ENCODE peak calls at places on chromosomes 6 and 20, in nine cellular contexts. O, S, R, W, E, L, U, Y and M are unnamed samples. For H3K9me3, the result is how much of the 10 kb centered on the place peaks cover.

GRCh38 chr20:17916365-17916996 is 52.1 kb downstream of the SNX5 start:
- DNase-seq in Y (no peak), O (no peak), R (no peak), S (peak), U (no peak), W (no peak), L (no peak), E (no peak), M (no peak)

GRCh38 chr6:95352064-95352463 is 225.3 kb upstream of the MANEA start:
- DNase-seq in S (no peak), O (no peak), E (no peak), U (no peak), R (no peak), W (no peak), L (no peak), Y (no peak), M (no peak)

GRCh38 chr6:116238083-116238482 is 15.8 kb downstream of the TSPYL4 start:
- DNase-seq in O (no peak), U (no peak), Y (no peak), W (no peak), L (no peak), S (no peak), R (no peak), E (no peak), M (no peak)

GRCh38 chr20:63090052-63090451 is 83.3 kb upstream of the BHLHE23 start:
- DNase-seq in S (peak), O (no peak), Y (no peak), E (no peak), U (no peak), L (no peak), R (no peak), W (peak), M (no peak)

GRCh38 chr6:116859264-116859663 is 17.8 kb upstream of the RFX6 start:
- DNase-seq in L (no peak), Y (no peak), S (no peak), O (no peak), W (no peak), U (no peak), E (no peak), R (no peak), M (no peak)

GRCh38 chr6:139572001-139572400 is 197.6 kb upstream of the CITED2 start:
- DNase-seq in Y (no peak), E (no peak), O (no peak), L (no peak), U (no peak), S (no peak), W (no peak), R (no peak), M (no peak)

GRCh38 chr6:25670793-25671513 is 18.9 kb downstream of the SCGN start:
- DNase-seq in Y (no peak), W (no peak), E (no peak), R (no peak), O (no peak), L (no peak), S (no peak), U (no peak), M (no peak)

GRCh38 chr6:2756687-2757224 is 6.0 kb upstream of the MYLK4 start:
- DNase-seq in W (no peak), S (no peak), Y (no peak), L (no peak), O (no peak), E (no peak), U (no peak), R (no peak), M (no peak)

GRCh38 chr6:134983823-134984222 is 33.9 kb upstream of the ALDH8A1 start:
- DNase-seq in O (no peak), Y (no peak), S (no peak), R (no peak), E (no peak), U (no peak), L (no peak), W (no peak), M (no peak)

GRCh38 chr6:107618672-107619071 is 128.8 kb downstream of the SOBP start:
- DNase-seq in U (no peak), O (peak), R (no peak), L (no peak), Y (no peak), W (no peak), S (no peak), E (no peak), M (no peak)

GRCh38 chr6:119360262-119360915 is 10.8 kb upstream of the MAN1A1 start:
- DNase-seq in O (no peak), U (no peak), E (no peak), Y (no peak), L (no peak), S (no peak), W (no peak), R (no peak), M (no peak)

GRCh38 chr6:2396856-2397640 is 151.6 kb upstream of the GMDS start:
- DNase-seq in W (peak), S (no peak), L (peak), O (no peak), U (peak), E (no peak), Y (no peak), R (no peak), M (no peak)

GRCh38 chr6:117265425-117266266 is at the start of gene VGLL2:
- DNase-seq in E (no peak), S (peak), R (peak), L (no peak), Y (no peak), O (no peak), U (peak), W (peak), M (no peak)

GRCh38 chr6:121520337-121521163 is 85.1 kb downstream of the GJA1 start:
- DNase-seq in Y (no peak), S (no peak), L (no peak), W (peak), O (no peak), E (no peak), U (peak), R (no peak), M (no peak)

GRCh38 chr20:3405696-3406358 is 1.6 kb downstream of the DNAAF9 start:
- DNase-seq in W (peak), O (no peak), U (no peak), L (no peak), R (no peak), S (no peak), E (no peak), Y (no peak), M (no peak)

GRCh38 chr6:155171109-155171746 is 92.6 kb upstream of the CLDN20 start:
- DNase-seq in U (peak), Y (peak), R (no peak), L (no peak), S (peak), O (peak), E (no peak), W (peak), M (peak)

GRCh38 chr6:99093781-99094180 is 146.0 kb upstream of the FBXL4 start:
- DNase-seq in Y (no peak), S (no peak), L (no peak), E (no peak), R (no peak), W (peak), O (no peak), U (no peak), M (no peak)

GRCh38 chr20:56689852-56690485 is 60.9 kb downstream of the TFAP2C start:
- DNase-seq in S (no peak), R (no peak), U (peak), W (no peak), L (no peak), E (no peak), O (no peak), Y (no peak), M (no peak)

GRCh38 chr20:2879148-2879547 is 5.9 kb downstream of the PTPRA start:
- DNase-seq in R (no peak), U (peak), S (no peak), O (no peak), W (peak), E (no peak), Y (no peak), L (no peak), M (no peak)

GRCh38 chr20:62355527-62356142 is 11.5 kb downstream of the LAMA5 start:
- DNase-seq in E (no peak), S (peak), W (peak), U (peak), L (peak), O (no peak), Y (no peak), R (no peak), M (no peak)

GRCh38 chr20:5833309-5833941 is 83.2 kb downstream of the SHLD1 start:
- DNase-seq in R (no peak), Y (no peak), O (no peak), W (peak), U (no peak), S (no peak), L (no peak), E (no peak), M (no peak)

GRCh38 chr20:60430516-60431001 is 472.3 kb downstream of the CDH26 start:
- DNase-seq in O (no peak), L (no peak), Y (no peak), S (no peak), U (no peak), E (no peak), W (no peak), R (no peak), M (no peak)

GRCh38 chr6:111809264-111809663 is 64.0 kb downstream of the FYN start:
- DNase-seq in O (no peak), S (no peak), R (no peak), W (no peak), Y (no peak), L (no peak), U (peak), E (no peak), M (no peak)

GRCh38 chr6:34514593-34515472 is 41.3 kb downstream of the SPDEF start:
- DNase-seq in L (no peak), S (peak), U (peak), E (peak), O (no peak), W (peak), Y (no peak), R (peak), M (no peak)

GRCh38 chr20:6999381-6999780 is 231.9 kb downstream of the BMP2 start:
- DNase-seq in Y (no peak), R (no peak), U (no peak), W (no peak), L (no peak), O (no peak), E (no peak), S (no peak), M (no peak)

GRCh38 chr20:6993526-6993925 is 226.0 kb downstream of the BMP2 start:
- DNase-seq in S (no peak), U (peak), E (no peak), O (no peak), R (no peak), L (no peak), W (no peak), Y (no peak), M (no peak)

GRCh38 chr20:6993016-6993415 is 225.5 kb downstream of the BMP2 start:
- DNase-seq in Y (no peak), R (no peak), O (no peak), U (peak), L (no peak), E (no peak), S (no peak), W (no peak), M (no peak)

GRCh38 chr20:6994452-6994851 is 227.0 kb downstream of the BMP2 start:
- DNase-seq in O (no peak), Y (no peak), W (no peak), U (peak), S (no peak), L (no peak), R (no peak), E (no peak), M (no peak)
- H3K9me3 ChIP-seq in O (under half), Y (under half), W (under half), U (under half), S (under half), L (under half), R (under half), E (under half), M (under half)

DNA sequence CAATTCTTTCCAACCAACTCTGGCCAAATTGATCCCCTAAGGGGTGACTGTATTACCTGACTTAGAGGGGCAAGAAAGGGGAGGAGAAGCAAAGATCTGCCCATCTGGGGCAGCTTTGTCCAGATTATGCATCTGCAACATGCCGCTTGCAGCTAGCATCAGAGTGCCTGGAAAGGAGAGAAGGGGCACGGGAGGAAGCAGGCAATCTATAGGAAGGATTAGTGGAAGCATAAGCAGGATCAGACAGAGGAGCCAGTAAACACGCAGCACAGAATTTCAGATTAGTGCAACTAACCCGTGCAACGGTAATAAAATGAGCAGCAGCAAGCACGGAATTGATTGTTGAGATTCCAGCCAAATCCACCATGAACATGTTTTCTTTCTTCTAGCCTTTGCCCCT is 643.6 kb upstream of the CHD6 start:
- DNase-seq in Y (no peak), E (no peak), L (no peak), R (no peak), U (no peak), W (no peak), O (no peak), S (no peak), M (no peak)
- H3K9me3 ChIP-seq in Y (under half), E (under half), L (under half), R (under half), U (under half), W (under half), O (under half), S (under half), M (under half)

DNA sequence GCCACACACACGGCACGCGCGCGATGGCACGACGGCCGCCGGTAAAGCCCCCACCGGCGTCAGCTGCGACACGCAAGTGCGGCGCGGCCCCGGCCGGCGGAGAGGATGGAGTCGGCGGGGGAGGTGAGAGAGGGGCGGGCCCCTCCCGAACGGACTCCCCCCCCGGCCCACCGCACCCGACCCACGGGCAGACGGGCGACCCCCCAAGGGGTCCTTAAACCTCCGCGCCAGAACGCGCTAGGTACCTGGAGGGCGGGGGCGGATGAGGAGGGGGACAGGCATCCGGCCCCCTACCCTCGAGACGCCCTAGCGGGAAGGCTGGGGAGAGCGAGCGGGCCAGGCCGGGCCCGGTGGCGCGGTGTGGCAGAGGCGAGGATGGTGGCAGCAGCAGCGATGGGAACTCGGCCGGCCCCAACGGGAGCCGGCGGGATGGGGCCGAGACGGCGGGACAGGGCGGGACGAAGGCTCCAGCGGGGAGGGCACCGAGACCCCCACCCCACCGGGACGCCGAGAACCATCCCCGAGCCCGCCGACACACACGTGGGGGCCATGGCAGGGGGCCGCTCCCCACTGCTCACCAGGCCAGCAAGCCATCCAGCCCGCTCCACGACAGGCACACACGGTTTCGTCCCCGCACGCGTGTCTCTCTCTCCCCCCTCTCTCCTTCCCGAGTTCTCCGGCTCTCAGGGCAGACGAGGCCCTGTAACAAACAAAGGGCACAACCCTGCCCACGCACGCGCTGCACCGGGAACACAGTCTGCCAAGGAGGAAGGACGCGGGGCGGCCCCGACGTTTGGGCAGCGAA is 1515.4 kb upstream of the DEFB115 start:
- DNase-seq in S (no peak), L (no peak), Y (no peak), O (no peak), W (no peak), E (no peak), R (no peak), U (no peak), M (peak)
- H3K9me3 ChIP-seq in S (under half), L (half or more), Y (under half), O (under half), W (under half), E (under half), R (under half), U (under half), M (under half)

GRCh38 chr6:148336901-148337300 is 5.7 kb upstream of the SASH1 start:
- DNase-seq in Y (no peak), E (no peak), R (no peak), S (no peak), U (no peak), O (no peak), W (no peak), L (no peak), M (no peak)
- H3K9me3 ChIP-seq in Y (under half), E (under half), R (under half), S (under half), U (under half), O (under half), W (under half), L (under half), M (under half)

GRCh38 chr6:51139841-51140462 is 321.3 kb downstream of the TFAP2B start:
- DNase-seq in Y (no peak), W (no peak), E (no peak), S (no peak), L (no peak), O (no peak), U (no peak), R (no peak), M (no peak)
- H3K9me3 ChIP-seq in Y (under half), W (under half), E (under half), S (under half), L (under half), O (under half), U (under half), R (under half), M (under half)

GRCh38 chr6:168046696-168047095 is 32.3 kb downstream of the FRMD1 start:
- DNase-seq in W (peak), L (no peak), Y (no peak), R (no peak), U (no peak), E (no peak), S (peak), O (no peak), M (no peak)
- H3K9me3 ChIP-seq in W (under half), L (under half), Y (under half), R (under half), U (under half), E (under half), S (under half), O (under half), M (under half)

DNA sequence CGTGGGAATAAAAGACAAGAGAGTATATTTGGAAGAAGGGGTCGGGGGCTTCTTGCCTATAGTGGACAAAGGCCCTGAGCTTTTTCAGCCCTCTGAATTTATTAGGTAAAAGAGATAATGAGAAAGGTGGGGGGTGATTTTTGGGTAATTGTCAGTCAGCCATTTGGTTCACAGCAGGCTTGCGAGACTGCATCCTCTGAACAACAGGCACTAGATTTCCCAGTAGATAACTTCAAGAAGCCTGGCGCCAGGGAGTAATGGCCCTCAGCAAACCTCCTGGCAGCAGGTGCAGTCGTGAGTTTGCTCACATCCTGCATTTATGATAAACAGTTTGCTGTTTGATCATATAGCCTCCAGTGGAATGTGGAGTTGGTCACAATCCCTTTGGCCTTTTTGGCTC is 609.0 kb downstream of the DHX35 start:
- DNase-seq in E (no peak), Y (no peak), U (no peak), R (no peak), O (no peak), W (no peak), S (no peak), L (no peak), M (no peak)
- H3K9me3 ChIP-seq in E (under half), Y (under half), U (under half), R (under half), O (under half), W (under half), S (under half), L (under half), M (under half)